ENCODE peak calls at places on chromosomes 11 and 22, in eight cellular contexts. One of them, this sample, is unnamed.

GRCh38 chr11:70872950-70873735 is 379.2 kb downstream of the SHANK2 start:
- DNase-seq in RKO: no peak
- DNase-seq in NCI-H2171: no peak
- DNase-seq in activated T-cell treated with anti-CD3 and anti-CD28 coated beads, Interleukin-2, amount 50 U/mL, for 4 hours: no peak
- DNase-seq in tibial artery: no peak
- DNase-seq in stimulated activated CD4-positive, alpha-beta T cell treated with anti-CD3 and anti-CD28 coated beads, Interleukin-12 subunit alpha, Interleukin-12 subunit beta, amount 100 ng/mL, for 48 hours: no peak
- DNase-seq in NCI-H460: no peak
- DNase-seq in kidney: no peak
- DNase-seq in this sample: no peak

GRCh38 chr11:99311870-99312269 is 291.1 kb downstream of the CNTN5 start:
- DNase-seq in kidney: no peak
- DNase-seq in tibial artery: no peak
- DNase-seq in stimulated activated CD4-positive, alpha-beta T cell treated with anti-CD3 and anti-CD28 coated beads, Interleukin-12 subunit alpha, Interleukin-12 subunit beta, amount 100 ng/mL, for 48 hours: no peak
- DNase-seq in activated T-cell treated with anti-CD3 and anti-CD28 coated beads, Interleukin-2, amount 50 U/mL, for 4 hours: no peak
- DNase-seq in NCI-H460: no peak
- DNase-seq in NCI-H2171: no peak
- DNase-seq in RKO: no peak
- DNase-seq in this sample: no peak

GRCh38 chr22:19260194-19260593 is 31.3 kb downstream of the CLTCL1 start:
- DNase-seq in stimulated activated CD4-positive, alpha-beta T cell treated with anti-CD3 and anti-CD28 coated beads, Interleukin-12 subunit alpha, Interleukin-12 subunit beta, amount 100 ng/mL, for 48 hours: no peak
- DNase-seq in NCI-H460: no peak
- DNase-seq in NCI-H2171: no peak
- DNase-seq in activated T-cell treated with anti-CD3 and anti-CD28 coated beads, Interleukin-2, amount 50 U/mL, for 4 hours: no peak
- DNase-seq in tibial artery: no peak
- DNase-seq in kidney: no peak
- DNase-seq in RKO: no peak
- DNase-seq in this sample: no peak

GRCh38 chr22:46002757-46003270 is 25.9 kb upstream of the WNT7B start:
- DNase-seq in NCI-H460: no peak
- DNase-seq in RKO: no peak
- DNase-seq in tibial artery: peak
- DNase-seq in stimulated activated CD4-positive, alpha-beta T cell treated with anti-CD3 and anti-CD28 coated beads, Interleukin-12 subunit alpha, Interleukin-12 subunit beta, amount 100 ng/mL, for 48 hours: no peak
- DNase-seq in activated T-cell treated with anti-CD3 and anti-CD28 coated beads, Interleukin-2, amount 50 U/mL, for 4 hours: no peak
- DNase-seq in NCI-H2171: no peak
- DNase-seq in kidney: peak
- DNase-seq in this sample: no peak

GRCh38 chr22:48244388-48245118 is 1482.1 kb downstream of the TBC1D22A start:
- DNase-seq in kidney: no peak
- DNase-seq in activated T-cell treated with anti-CD3 and anti-CD28 coated beads, Interleukin-2, amount 50 U/mL, for 4 hours: no peak
- DNase-seq in NCI-H2171: no peak
- DNase-seq in RKO: no peak
- DNase-seq in tibial artery: peak
- DNase-seq in NCI-H460: no peak
- DNase-seq in stimulated activated CD4-positive, alpha-beta T cell treated with anti-CD3 and anti-CD28 coated beads, Interleukin-12 subunit alpha, Interleukin-12 subunit beta, amount 100 ng/mL, for 48 hours: no peak
- DNase-seq in this sample: no peak

GRCh38 chr11:128437137-128437536 is 150.2 kb downstream of the ETS1 start:
- DNase-seq in RKO: no peak
- DNase-seq in stimulated activated CD4-positive, alpha-beta T cell treated with anti-CD3 and anti-CD28 coated beads, Interleukin-12 subunit alpha, Interleukin-12 subunit beta, amount 100 ng/mL, for 48 hours: no peak
- DNase-seq in kidney: no peak
- DNase-seq in tibial artery: no peak
- DNase-seq in activated T-cell treated with anti-CD3 and anti-CD28 coated beads, Interleukin-2, amount 50 U/mL, for 4 hours: no peak
- DNase-seq in NCI-H460: no peak
- DNase-seq in NCI-H2171: no peak
- DNase-seq in this sample: no peak

GRCh38 chr22:39486951-39487825 is 14.9 kb upstream of the MIEF1 start:
- DNase-seq in stimulated activated CD4-positive, alpha-beta T cell treated with anti-CD3 and anti-CD28 coated beads, Interleukin-12 subunit alpha, Interleukin-12 subunit beta, amount 100 ng/mL, for 48 hours: no peak
- DNase-seq in kidney: peak
- DNase-seq in activated T-cell treated with anti-CD3 and anti-CD28 coated beads, Interleukin-2, amount 50 U/mL, for 4 hours: no peak
- DNase-seq in NCI-H2171: no peak
- DNase-seq in tibial artery: no peak
- DNase-seq in RKO: no peak
- DNase-seq in NCI-H460: no peak
- DNase-seq in this sample: no peak

GRCh38 chr11:396948-397548 is 3.0 kb downstream of the PKP3 start:
- DNase-seq in tibial artery: no peak
- DNase-seq in NCI-H460: no peak
- DNase-seq in kidney: peak
- DNase-seq in NCI-H2171: no peak
- DNase-seq in RKO: no peak
- DNase-seq in activated T-cell treated with anti-CD3 and anti-CD28 coated beads, Interleukin-2, amount 50 U/mL, for 4 hours: peak
- DNase-seq in stimulated activated CD4-positive, alpha-beta T cell treated with anti-CD3 and anti-CD28 coated beads, Interleukin-12 subunit alpha, Interleukin-12 subunit beta, amount 100 ng/mL, for 48 hours: no peak
- DNase-seq in this sample: peak

GRCh38 chr11:103534191-103534590 is 425.0 kb downstream of the DYNC2H1 start:
- DNase-seq in kidney: no peak
- DNase-seq in stimulated activated CD4-positive, alpha-beta T cell treated with anti-CD3 and anti-CD28 coated beads, Interleukin-12 subunit alpha, Interleukin-12 subunit beta, amount 100 ng/mL, for 48 hours: no peak
- DNase-seq in activated T-cell treated with anti-CD3 and anti-CD28 coated beads, Interleukin-2, amount 50 U/mL, for 4 hours: no peak
- DNase-seq in NCI-H2171: no peak
- DNase-seq in tibial artery: no peak
- DNase-seq in RKO: no peak
- DNase-seq in NCI-H460: no peak
- DNase-seq in this sample: no peak

GRCh38 chr22:35257321-35258143 is at the start of gene HMGXB4:
- DNase-seq in NCI-H460: peak
- DNase-seq in activated T-cell treated with anti-CD3 and anti-CD28 coated beads, Interleukin-2, amount 50 U/mL, for 4 hours: peak
- DNase-seq in RKO: peak
- DNase-seq in kidney: peak
- DNase-seq in stimulated activated CD4-positive, alpha-beta T cell treated with anti-CD3 and anti-CD28 coated beads, Interleukin-12 subunit alpha, Interleukin-12 subunit beta, amount 100 ng/mL, for 48 hours: peak
- DNase-seq in tibial artery: peak
- DNase-seq in NCI-H2171: peak
- DNase-seq in this sample: peak

GRCh38 chr11:35099278-35100018 is 39.5 kb upstream of the CD44 start:
- DNase-seq in stimulated activated CD4-positive, alpha-beta T cell treated with anti-CD3 and anti-CD28 coated beads, Interleukin-12 subunit alpha, Interleukin-12 subunit beta, amount 100 ng/mL, for 48 hours: no peak
- DNase-seq in activated T-cell treated with anti-CD3 and anti-CD28 coated beads, Interleukin-2, amount 50 U/mL, for 4 hours: no peak
- DNase-seq in NCI-H2171: no peak
- DNase-seq in RKO: no peak
- DNase-seq in tibial artery: no peak
- DNase-seq in kidney: no peak
- DNase-seq in NCI-H460: no peak
- DNase-seq in this sample: no peak

GRCh38 chr11:7457211-7457610 is 28.1 kb upstream of the OLFML1 start:
- DNase-seq in NCI-H460: no peak
- DNase-seq in kidney: no peak
- DNase-seq in tibial artery: no peak
- DNase-seq in stimulated activated CD4-positive, alpha-beta T cell treated with anti-CD3 and anti-CD28 coated beads, Interleukin-12 subunit alpha, Interleukin-12 subunit beta, amount 100 ng/mL, for 48 hours: no peak
- DNase-seq in activated T-cell treated with anti-CD3 and anti-CD28 coated beads, Interleukin-2, amount 50 U/mL, for 4 hours: no peak
- DNase-seq in RKO: no peak
- DNase-seq in NCI-H2171: no peak
- DNase-seq in this sample: no peak

GRCh38 chr22:46815896-46816721 is 53.7 kb downstream of the TBC1D22A start:
- DNase-seq in NCI-H460: no peak
- DNase-seq in RKO: peak
- DNase-seq in kidney: peak
- DNase-seq in NCI-H2171: no peak
- DNase-seq in tibial artery: no peak
- DNase-seq in stimulated activated CD4-positive, alpha-beta T cell treated with anti-CD3 and anti-CD28 coated beads, Interleukin-12 subunit alpha, Interleukin-12 subunit beta, amount 100 ng/mL, for 48 hours: no peak
- DNase-seq in activated T-cell treated with anti-CD3 and anti-CD28 coated beads, Interleukin-2, amount 50 U/mL, for 4 hours: no peak
- DNase-seq in this sample: no peak

GRCh38 chr11:130050272-130050671 is 19.4 kb upstream of the APLP2 start:
- DNase-seq in tibial artery: no peak
- DNase-seq in NCI-H2171: no peak
- DNase-seq in RKO: no peak
- DNase-seq in NCI-H460: no peak
- DNase-seq in kidney: no peak
- DNase-seq in activated T-cell treated with anti-CD3 and anti-CD28 coated beads, Interleukin-2, amount 50 U/mL, for 4 hours: no peak
- DNase-seq in stimulated activated CD4-positive, alpha-beta T cell treated with anti-CD3 and anti-CD28 coated beads, Interleukin-12 subunit alpha, Interleukin-12 subunit beta, amount 100 ng/mL, for 48 hours: no peak
- DNase-seq in this sample: no peak

GRCh38 chr22:28444659-28445058 is 235.0 kb downstream of the TTC28 start:
- DNase-seq in RKO: no peak
- DNase-seq in kidney: no peak
- DNase-seq in activated T-cell treated with anti-CD3 and anti-CD28 coated beads, Interleukin-2, amount 50 U/mL, for 4 hours: no peak
- DNase-seq in NCI-H460: no peak
- DNase-seq in stimulated activated CD4-positive, alpha-beta T cell treated with anti-CD3 and anti-CD28 coated beads, Interleukin-12 subunit alpha, Interleukin-12 subunit beta, amount 100 ng/mL, for 48 hours: no peak
- DNase-seq in tibial artery: no peak
- DNase-seq in NCI-H2171: no peak
- DNase-seq in this sample: no peak

GRCh38 chr11:72305077-72305476 is 61.1 kb upstream of the PHOX2A start:
- DNase-seq in RKO: no peak
- DNase-seq in stimulated activated CD4-positive, alpha-beta T cell treated with anti-CD3 and anti-CD28 coated beads, Interleukin-12 subunit alpha, Interleukin-12 subunit beta, amount 100 ng/mL, for 48 hours: no peak
- DNase-seq in NCI-H460: no peak
- DNase-seq in activated T-cell treated with anti-CD3 and anti-CD28 coated beads, Interleukin-2, amount 50 U/mL, for 4 hours: no peak
- DNase-seq in NCI-H2171: no peak
- DNase-seq in kidney: no peak
- DNase-seq in tibial artery: no peak
- DNase-seq in this sample: no peak

GRCh38 chr11:102110761-102111010 is 439 bp downstream of the YAP1 start:
- DNase-seq in NCI-H2171: no peak
- DNase-seq in tibial artery: no peak
- DNase-seq in stimulated activated CD4-positive, alpha-beta T cell treated with anti-CD3 and anti-CD28 coated beads, Interleukin-12 subunit alpha, Interleukin-12 subunit beta, amount 100 ng/mL, for 48 hours: no peak
- DNase-seq in kidney: peak
- DNase-seq in activated T-cell treated with anti-CD3 and anti-CD28 coated beads, Interleukin-2, amount 50 U/mL, for 4 hours: no peak
- DNase-seq in NCI-H460: no peak
- DNase-seq in RKO: no peak
- DNase-seq in this sample: no peak

GRCh38 chr11:27934830-27935145 is 173.2 kb downstream of the KIF18A start:
- DNase-seq in kidney: no peak
- DNase-seq in RKO: peak
- DNase-seq in NCI-H2171: no peak
- DNase-seq in tibial artery: no peak
- DNase-seq in stimulated activated CD4-positive, alpha-beta T cell treated with anti-CD3 and anti-CD28 coated beads, Interleukin-12 subunit alpha, Interleukin-12 subunit beta, amount 100 ng/mL, for 48 hours: no peak
- DNase-seq in NCI-H460: peak
- DNase-seq in activated T-cell treated with anti-CD3 and anti-CD28 coated beads, Interleukin-2, amount 50 U/mL, for 4 hours: no peak
- DNase-seq in this sample: peak

GRCh38 chr11:66467034-66467659 is 442 bp downstream of the PELI3 start:
- DNase-seq in RKO: peak
- DNase-seq in NCI-H460: no peak
- DNase-seq in tibial artery: no peak
- DNase-seq in NCI-H2171: peak
- DNase-seq in stimulated activated CD4-positive, alpha-beta T cell treated with anti-CD3 and anti-CD28 coated beads, Interleukin-12 subunit alpha, Interleukin-12 subunit beta, amount 100 ng/mL, for 48 hours: no peak
- DNase-seq in kidney: peak
- DNase-seq in activated T-cell treated with anti-CD3 and anti-CD28 coated beads, Interleukin-2, amount 50 U/mL, for 4 hours: no peak
- DNase-seq in this sample: no peak

GRCh38 chr11:10394229-10395100 is 60.6 kb upstream of the AMPD3 start:
- DNase-seq in kidney: no peak
- DNase-seq in activated T-cell treated with anti-CD3 and anti-CD28 coated beads, Interleukin-2, amount 50 U/mL, for 4 hours: no peak
- DNase-seq in NCI-H460: no peak
- DNase-seq in tibial artery: no peak
- DNase-seq in stimulated activated CD4-positive, alpha-beta T cell treated with anti-CD3 and anti-CD28 coated beads, Interleukin-12 subunit alpha, Interleukin-12 subunit beta, amount 100 ng/mL, for 48 hours: no peak
- DNase-seq in RKO: no peak
- DNase-seq in NCI-H2171: no peak
- DNase-seq in this sample: peak

GRCh38 chr11:107202189-107202588 is 183.9 kb upstream of the GUCY1A2 start:
- DNase-seq in kidney: no peak
- DNase-seq in stimulated activated CD4-positive, alpha-beta T cell treated with anti-CD3 and anti-CD28 coated beads, Interleukin-12 subunit alpha, Interleukin-12 subunit beta, amount 100 ng/mL, for 48 hours: no peak
- DNase-seq in tibial artery: no peak
- DNase-seq in NCI-H2171: no peak
- DNase-seq in activated T-cell treated with anti-CD3 and anti-CD28 coated beads, Interleukin-2, amount 50 U/mL, for 4 hours: no peak
- DNase-seq in NCI-H460: no peak
- DNase-seq in RKO: no peak
- DNase-seq in this sample: no peak

GRCh38 chr11:3920148-3920852 is 64.8 kb downstream of the STIM1 start:
- DNase-seq in activated T-cell treated with anti-CD3 and anti-CD28 coated beads, Interleukin-2, amount 50 U/mL, for 4 hours: peak
- DNase-seq in stimulated activated CD4-positive, alpha-beta T cell treated with anti-CD3 and anti-CD28 coated beads, Interleukin-12 subunit alpha, Interleukin-12 subunit beta, amount 100 ng/mL, for 48 hours: peak
- DNase-seq in RKO: no peak
- DNase-seq in kidney: no peak
- DNase-seq in tibial artery: no peak
- DNase-seq in NCI-H2171: peak
- DNase-seq in NCI-H460: peak
- DNase-seq in this sample: no peak

GRCh38 chr11:16000065-16000464 is 356.3 kb downstream of the SOX6 start:
- DNase-seq in tibial artery: no peak
- DNase-seq in NCI-H460: no peak
- DNase-seq in activated T-cell treated with anti-CD3 and anti-CD28 coated beads, Interleukin-2, amount 50 U/mL, for 4 hours: no peak
- DNase-seq in NCI-H2171: no peak
- DNase-seq in kidney: no peak
- DNase-seq in RKO: no peak
- DNase-seq in stimulated activated CD4-positive, alpha-beta T cell treated with anti-CD3 and anti-CD28 coated beads, Interleukin-12 subunit alpha, Interleukin-12 subunit beta, amount 100 ng/mL, for 48 hours: no peak
- DNase-seq in this sample: no peak

GRCh38 chr11:19886498-19886897 is 173.9 kb downstream of the NAV2 start:
- DNase-seq in RKO: no peak
- DNase-seq in activated T-cell treated with anti-CD3 and anti-CD28 coated beads, Interleukin-2, amount 50 U/mL, for 4 hours: no peak
- DNase-seq in tibial artery: no peak
- DNase-seq in kidney: no peak
- DNase-seq in NCI-H2171: no peak
- DNase-seq in stimulated activated CD4-positive, alpha-beta T cell treated with anti-CD3 and anti-CD28 coated beads, Interleukin-12 subunit alpha, Interleukin-12 subunit beta, amount 100 ng/mL, for 48 hours: no peak
- DNase-seq in NCI-H460: no peak
- DNase-seq in this sample: peak

GRCh38 chr11:44573333-44573732 is 7.9 kb downstream of the CD82 start:
- DNase-seq in kidney: no peak
- DNase-seq in NCI-H2171: no peak
- DNase-seq in RKO: no peak
- DNase-seq in tibial artery: no peak
- DNase-seq in NCI-H460: no peak
- DNase-seq in activated T-cell treated with anti-CD3 and anti-CD28 coated beads, Interleukin-2, amount 50 U/mL, for 4 hours: no peak
- DNase-seq in stimulated activated CD4-positive, alpha-beta T cell treated with anti-CD3 and anti-CD28 coated beads, Interleukin-12 subunit alpha, Interleukin-12 subunit beta, amount 100 ng/mL, for 48 hours: no peak
- DNase-seq in this sample: no peak

GRCh38 chr11:34480339-34480738 is 33.3 kb downstream of the ELF5 start:
- DNase-seq in NCI-H2171: peak
- DNase-seq in stimulated activated CD4-positive, alpha-beta T cell treated with anti-CD3 and anti-CD28 coated beads, Interleukin-12 subunit alpha, Interleukin-12 subunit beta, amount 100 ng/mL, for 48 hours: no peak
- DNase-seq in tibial artery: no peak
- DNase-seq in kidney: no peak
- DNase-seq in RKO: no peak
- DNase-seq in activated T-cell treated with anti-CD3 and anti-CD28 coated beads, Interleukin-2, amount 50 U/mL, for 4 hours: no peak
- DNase-seq in NCI-H460: no peak
- DNase-seq in this sample: no peak

GRCh38 chr22:37126383-37126782 is 16.9 kb upstream of the TMPRSS6 start:
- DNase-seq in tibial artery: no peak
- DNase-seq in NCI-H2171: no peak
- DNase-seq in RKO: no peak
- DNase-seq in activated T-cell treated with anti-CD3 and anti-CD28 coated beads, Interleukin-2, amount 50 U/mL, for 4 hours: no peak
- DNase-seq in kidney: no peak
- DNase-seq in NCI-H460: no peak
- DNase-seq in stimulated activated CD4-positive, alpha-beta T cell treated with anti-CD3 and anti-CD28 coated beads, Interleukin-12 subunit alpha, Interleukin-12 subunit beta, amount 100 ng/mL, for 48 hours: no peak
- DNase-seq in this sample: no peak

GRCh38 chr11:108111126-108111525 is 10.2 kb upstream of the ACAT1 start:
- DNase-seq in NCI-H2171: no peak
- DNase-seq in stimulated activated CD4-positive, alpha-beta T cell treated with anti-CD3 and anti-CD28 coated beads, Interleukin-12 subunit alpha, Interleukin-12 subunit beta, amount 100 ng/mL, for 48 hours: no peak
- DNase-seq in activated T-cell treated with anti-CD3 and anti-CD28 coated beads, Interleukin-2, amount 50 U/mL, for 4 hours: no peak
- DNase-seq in kidney: no peak
- DNase-seq in tibial artery: no peak
- DNase-seq in NCI-H460: no peak
- DNase-seq in RKO: no peak
- DNase-seq in this sample: no peak

GRCh38 chr11:36009469-36009868 is 65.6 kb downstream of the LDLRAD3 start:
- DNase-seq in kidney: no peak
- DNase-seq in stimulated activated CD4-positive, alpha-beta T cell treated with anti-CD3 and anti-CD28 coated beads, Interleukin-12 subunit alpha, Interleukin-12 subunit beta, amount 100 ng/mL, for 48 hours: no peak
- DNase-seq in NCI-H460: peak
- DNase-seq in tibial artery: no peak
- DNase-seq in RKO: peak
- DNase-seq in activated T-cell treated with anti-CD3 and anti-CD28 coated beads, Interleukin-2, amount 50 U/mL, for 4 hours: no peak
- DNase-seq in NCI-H2171: no peak
- DNase-seq in this sample: no peak

GRCh38 chr11:65503606-65503922 is 4.7 kb downstream of the MALAT1 start:
- DNase-seq in kidney: no peak
- DNase-seq in NCI-H460: no peak
- DNase-seq in RKO: peak
- DNase-seq in tibial artery: no peak
- DNase-seq in stimulated activated CD4-positive, alpha-beta T cell treated with anti-CD3 and anti-CD28 coated beads, Interleukin-12 subunit alpha, Interleukin-12 subunit beta, amount 100 ng/mL, for 48 hours: no peak
- DNase-seq in activated T-cell treated with anti-CD3 and anti-CD28 coated beads, Interleukin-2, amount 50 U/mL, for 4 hours: no peak
- DNase-seq in NCI-H2171: no peak
- DNase-seq in this sample: no peak

GRCh38 chr11:29781268-29781667 is 235.6 kb downstream of the KCNA4 start:
- DNase-seq in activated T-cell treated with anti-CD3 and anti-CD28 coated beads, Interleukin-2, amount 50 U/mL, for 4 hours: no peak
- DNase-seq in kidney: no peak
- DNase-seq in NCI-H2171: no peak
- DNase-seq in NCI-H460: no peak
- DNase-seq in RKO: no peak
- DNase-seq in stimulated activated CD4-positive, alpha-beta T cell treated with anti-CD3 and anti-CD28 coated beads, Interleukin-12 subunit alpha, Interleukin-12 subunit beta, amount 100 ng/mL, for 48 hours: no peak
- DNase-seq in tibial artery: no peak
- DNase-seq in this sample: no peak

GRCh38 chr11:18384157-18384641 is 10.2 kb upstream of the LDHA start:
- DNase-seq in NCI-H460: peak
- DNase-seq in NCI-H2171: no peak
- DNase-seq in activated T-cell treated with anti-CD3 and anti-CD28 coated beads, Interleukin-2, amount 50 U/mL, for 4 hours: no peak
- DNase-seq in tibial artery: peak
- DNase-seq in stimulated activated CD4-positive, alpha-beta T cell treated with anti-CD3 and anti-CD28 coated beads, Interleukin-12 subunit alpha, Interleukin-12 subunit beta, amount 100 ng/mL, for 48 hours: no peak
- DNase-seq in kidney: peak
- DNase-seq in RKO: no peak
- DNase-seq in this sample: peak

GRCh38 chr11:130390071-130390758 is 38.2 kb downstream of the ADAMTS8 start:
- DNase-seq in RKO: peak
- DNase-seq in NCI-H2171: no peak
- DNase-seq in tibial artery: no peak
- DNase-seq in kidney: no peak
- DNase-seq in NCI-H460: peak
- DNase-seq in activated T-cell treated with anti-CD3 and anti-CD28 coated beads, Interleukin-2, amount 50 U/mL, for 4 hours: no peak
- DNase-seq in stimulated activated CD4-positive, alpha-beta T cell treated with anti-CD3 and anti-CD28 coated beads, Interleukin-12 subunit alpha, Interleukin-12 subunit beta, amount 100 ng/mL, for 48 hours: no peak
- DNase-seq in this sample: no peak

GRCh38 chr11:32435947-32436750 is 810 bp upstream of the WT1 start:
- DNase-seq in RKO: no peak
- DNase-seq in NCI-H2171: no peak
- DNase-seq in tibial artery: no peak
- DNase-seq in activated T-cell treated with anti-CD3 and anti-CD28 coated beads, Interleukin-2, amount 50 U/mL, for 4 hours: no peak
- DNase-seq in kidney: no peak
- DNase-seq in stimulated activated CD4-positive, alpha-beta T cell treated with anti-CD3 and anti-CD28 coated beads, Interleukin-12 subunit alpha, Interleukin-12 subunit beta, amount 100 ng/mL, for 48 hours: no peak
- DNase-seq in NCI-H460: no peak
- DNase-seq in this sample: peak

This sample was measured in SK-N-SH.